ENCODE peak calls at places on chromosomes 16 and 17, in six cellular contexts. R is body of pancreas, F is lower lobe of right lung, L is Calu3, K is fibroblast of pulmonary artery, N is fibroblast of mammary gland. I is an unnamed sample.

GRCh38 chr16:4123617-4124300 is 7.5 kb upstream of the ADCY9 start:
- DNase-seq in R (no peak), F (no peak), L (no peak), K (no peak), N (peak), I (no peak)

GRCh38 chr16:73326770-73327470 is 279.0 kb upstream of the ZFHX3 start:
- DNase-seq in R (no peak), F (no peak), L (no peak), K (peak), N (no peak), I (no peak)

GRCh38 chr16:79856581-79856980 is 256.0 kb upstream of the MAF start:
- DNase-seq in R (no peak), F (no peak), L (no peak), K (no peak), N (no peak), I (no peak)

GRCh38 chr17:79188679-79189078 is 114.1 kb downstream of the ENGASE start:
- DNase-seq in R (no peak), F (no peak), L (no peak), K (no peak), N (no peak), I (no peak)

GRCh38 chr17:73542323-73542722 is 101.9 kb downstream of the SDK2 start:
- DNase-seq in R (no peak), F (no peak), L (no peak), K (no peak), N (no peak), I (no peak)

GRCh38 chr17:15411556-15412198 is 55.7 kb downstream of the CDRT4 start:
- DNase-seq in R (no peak), F (no peak), L (no peak), K (no peak), N (peak), I (no peak)

GRCh38 chr16:1978476-1979120 is 2.7 kb downstream of the NOXO1 start:
- DNase-seq in R (no peak), F (no peak), L (no peak), K (no peak), N (no peak), I (no peak)

GRCh38 chr16:72324578-72324977 is 152.6 kb upstream of the PMFBP1 start:
- DNase-seq in R (no peak), F (no peak), L (no peak), K (no peak), N (no peak), I (no peak)

GRCh38 chr16:12679660-12680272 is 123.9 kb downstream of the CPPED1 start:
- DNase-seq in R (no peak), F (no peak), L (no peak), K (no peak), N (no peak), I (no peak)

GRCh38 chr17:47622179-47622549 is 27.6 kb upstream of the KPNB1 start:
- DNase-seq in R (no peak), F (no peak), L (no peak), K (no peak), N (no peak), I (no peak)

GRCh38 chr16:81650982-81651562 is 128.0 kb upstream of the PLCG2 start:
- DNase-seq in R (peak), F (peak), L (no peak), K (peak), N (peak), I (peak)

GRCh38 chr17:28466001-28466400 is 7.4 kb upstream of the SLC13A2 start:
- DNase-seq in R (no peak), F (no peak), L (no peak), K (peak), N (no peak), I (no peak)

GRCh38 chr17:49969134-49969759 is at the start of gene DLX4:
- DNase-seq in R (no peak), F (no peak), L (no peak), K (no peak), N (no peak), I (no peak)

GRCh38 chr16:80656731-80657150 is 115.9 kb downstream of the DYNLRB2 start:
- DNase-seq in R (no peak), F (no peak), L (no peak), K (no peak), N (no peak), I (no peak)

GRCh38 chr16:88870608-88871348 is 4.3 kb upstream of the PABPN1L start:
- DNase-seq in R (no peak), F (no peak), L (no peak), K (no peak), N (no peak), I (peak)

GRCh38 chr16:6687593-6687992 is 645.1 kb upstream of the RBFOX1 start:
- DNase-seq in R (no peak), F (no peak), L (no peak), K (no peak), N (no peak), I (no peak)

GRCh38 chr16:6684076-6684673 is 648.5 kb upstream of the RBFOX1 start:
- DNase-seq in R (peak), F (no peak), L (peak), K (peak), N (peak), I (peak)

DNA sequence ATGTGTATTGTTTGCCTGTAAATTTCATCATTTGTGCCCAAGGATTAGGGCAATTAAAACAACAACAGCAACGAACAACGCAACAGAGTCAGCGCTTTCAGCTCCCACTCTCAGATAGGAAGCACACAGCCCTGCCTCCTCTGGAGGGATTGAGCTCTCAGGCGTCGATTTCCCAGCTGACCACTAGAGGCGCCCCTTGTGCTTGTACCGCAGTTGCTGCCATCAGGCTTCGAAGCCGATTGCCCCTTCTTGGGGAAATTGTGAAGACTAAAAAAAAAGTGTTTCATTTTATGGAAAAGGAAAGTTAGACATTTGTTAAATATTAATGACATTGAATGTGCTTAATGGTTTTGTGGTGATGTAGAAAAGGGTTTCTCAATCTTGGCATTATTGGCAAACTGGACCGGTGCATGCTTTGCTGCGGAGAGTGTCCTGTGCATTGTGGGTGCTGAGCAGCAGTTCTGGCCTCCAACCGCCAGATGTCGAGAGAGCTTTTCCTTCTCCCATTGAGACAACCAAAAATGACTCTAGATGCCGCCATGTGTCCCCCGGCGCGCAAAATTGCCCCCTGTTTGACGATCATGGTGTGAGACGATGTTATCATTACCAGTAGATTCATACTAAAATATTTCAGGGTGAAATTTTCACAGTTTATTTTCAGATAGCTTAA is 650.4 kb upstream of the RBFOX1 start:
- DNase-seq in R (peak), F (peak), L (peak), K (no peak), N (no peak), I (peak)
- TF ChIP-seq CTCF in R (peak), F (peak), L (peak), K (peak), N (peak), I (peak)

GRCh38 chr16:58249780-58250478 is 44.9 kb downstream of the PRSS54 start:
- DNase-seq in R (peak), F (peak), L (peak), K (peak), N (peak), I (peak)
- TF ChIP-seq CTCF in R (no peak), F (no peak), L (no peak), K (no peak), N (no peak), I (no peak)

GRCh38 chr17:42118545-42118944 is 2.6 kb downstream of the KAT2A start:
- DNase-seq in R (peak), F (no peak), L (peak), K (peak), N (peak), I (peak)
- TF ChIP-seq CTCF in R (peak), F (peak), L (peak), K (peak), N (peak), I (peak)

GRCh38 chr17:6597727-6598126 is 41.4 kb upstream of the PITPNM3 start:
- DNase-seq in R (no peak), F (no peak), L (no peak), K (no peak), N (no peak), I (no peak)
- TF ChIP-seq CTCF in R (no peak), F (no peak), L (no peak), K (no peak), N (no peak), I (no peak)

GRCh38 chr17:82915010-82915696 is 75.3 kb upstream of the ZNF750 start:
- DNase-seq in R (no peak), F (no peak), L (no peak), K (no peak), N (no peak), I (no peak)
- TF ChIP-seq CTCF in R (no peak), F (no peak), L (no peak), K (no peak), N (peak), I (no peak)